ENCODE peak calls at places on chromosomes 1 and 21, in eight cellular contexts. One of them, this sample, is unnamed.

GRCh38 chr1:53511933-53512806 is 53.0 kb downstream of the DMRTB1 start:
- DNase-seq in PC-3: peak
- DNase-seq in GM23338: no peak
- DNase-seq in astrocyte: peak
- DNase-seq in endothelial cell of umbilical vein: no peak
- DNase-seq in K562: no peak
- DNase-seq in DND-41: no peak
- DNase-seq in PC-9: no peak
- DNase-seq in this sample: no peak

GRCh38 chr1:234478481-234479309 is at the start of gene TARBP1:
- DNase-seq in astrocyte: peak
- DNase-seq in endothelial cell of umbilical vein: peak
- DNase-seq in PC-9: peak
- DNase-seq in DND-41: peak
- DNase-seq in PC-3: peak
- DNase-seq in K562: peak
- DNase-seq in GM23338: peak
- DNase-seq in this sample: peak

GRCh38 chr1:233473549-233474204 is 140.2 kb upstream of the KCNK1 start:
- DNase-seq in PC-3: no peak
- DNase-seq in endothelial cell of umbilical vein: no peak
- DNase-seq in GM23338: no peak
- DNase-seq in K562: no peak
- DNase-seq in DND-41: no peak
- DNase-seq in PC-9: no peak
- DNase-seq in astrocyte: no peak
- DNase-seq in this sample: peak

GRCh38 chr21:38258803-38259485 is 2.2 kb downstream of the KCNJ15 start:
- DNase-seq in GM23338: no peak
- DNase-seq in astrocyte: peak
- DNase-seq in PC-3: peak
- DNase-seq in K562: no peak
- DNase-seq in PC-9: no peak
- DNase-seq in endothelial cell of umbilical vein: no peak
- DNase-seq in DND-41: no peak
- DNase-seq in this sample: peak

GRCh38 chr1:226066415-226067077 is 4.0 kb downstream of the H3-3A start:
- DNase-seq in K562: no peak
- DNase-seq in GM23338: no peak
- DNase-seq in astrocyte: peak
- DNase-seq in PC-9: no peak
- DNase-seq in PC-3: no peak
- DNase-seq in DND-41: no peak
- DNase-seq in endothelial cell of umbilical vein: no peak
- DNase-seq in this sample: no peak

GRCh38 chr1:93845554-93846150 is 33.4 kb downstream of the DNTTIP2 start:
- DNase-seq in DND-41: peak
- DNase-seq in PC-3: peak
- DNase-seq in endothelial cell of umbilical vein: peak
- DNase-seq in PC-9: peak
- DNase-seq in K562: no peak
- DNase-seq in GM23338: peak
- DNase-seq in astrocyte: peak
- DNase-seq in this sample: peak

GRCh38 chr21:41648591-41649031 is 118.2 kb downstream of the RIPK4 start:
- DNase-seq in DND-41: no peak
- DNase-seq in PC-3: peak
- DNase-seq in K562: no peak
- DNase-seq in GM23338: no peak
- DNase-seq in astrocyte: peak
- DNase-seq in endothelial cell of umbilical vein: no peak
- DNase-seq in PC-9: no peak
- DNase-seq in this sample: no peak

GRCh38 chr1:99438656-99439055 is 174.4 kb downstream of the PLPPR4 start:
- DNase-seq in PC-3: peak
- DNase-seq in K562: no peak
- DNase-seq in GM23338: no peak
- DNase-seq in astrocyte: no peak
- DNase-seq in DND-41: no peak
- DNase-seq in PC-9: no peak
- DNase-seq in endothelial cell of umbilical vein: no peak
- DNase-seq in this sample: no peak

GRCh38 chr1:221987860-221988520 is 246.1 kb upstream of the DUSP10 start:
- DNase-seq in PC-3: peak
- DNase-seq in GM23338: no peak
- DNase-seq in endothelial cell of umbilical vein: no peak
- DNase-seq in astrocyte: peak
- DNase-seq in DND-41: no peak
- DNase-seq in K562: peak
- DNase-seq in PC-9: peak
- DNase-seq in this sample: no peak

GRCh38 chr1:182671779-182672486 is 12.5 kb downstream of the RGS8 start:
- DNase-seq in endothelial cell of umbilical vein: no peak
- DNase-seq in DND-41: no peak
- DNase-seq in PC-3: no peak
- DNase-seq in K562: no peak
- DNase-seq in astrocyte: no peak
- DNase-seq in GM23338: no peak
- DNase-seq in PC-9: no peak
- DNase-seq in this sample: no peak

GRCh38 chr1:21873761-21874160 is 61.7 kb downstream of the LDLRAD2 start:
- DNase-seq in PC-9: no peak
- DNase-seq in PC-3: no peak
- DNase-seq in K562: no peak
- DNase-seq in DND-41: no peak
- DNase-seq in endothelial cell of umbilical vein: no peak
- DNase-seq in GM23338: no peak
- DNase-seq in astrocyte: no peak
- DNase-seq in this sample: no peak

GRCh38 chr1:22208973-22209378 is 66.1 kb upstream of the WNT4 start:
- DNase-seq in PC-9: no peak
- DNase-seq in astrocyte: no peak
- DNase-seq in K562: no peak
- DNase-seq in GM23338: no peak
- DNase-seq in PC-3: no peak
- DNase-seq in endothelial cell of umbilical vein: no peak
- DNase-seq in DND-41: no peak
- DNase-seq in this sample: no peak

GRCh38 chr1:183528577-183528976 is 56.3 kb downstream of the SMG7 start:
- DNase-seq in astrocyte: no peak
- DNase-seq in DND-41: no peak
- DNase-seq in PC-9: no peak
- DNase-seq in endothelial cell of umbilical vein: no peak
- DNase-seq in GM23338: no peak
- DNase-seq in PC-3: peak
- DNase-seq in K562: no peak
- DNase-seq in this sample: no peak

GRCh38 chr1:236913371-236914037 is 90.7 kb downstream of the MT1HL1 start:
- DNase-seq in GM23338: no peak
- DNase-seq in K562: peak
- DNase-seq in PC-9: no peak
- DNase-seq in astrocyte: peak
- DNase-seq in endothelial cell of umbilical vein: no peak
- DNase-seq in DND-41: no peak
- DNase-seq in PC-3: peak
- DNase-seq in this sample: no peak

GRCh38 chr21:17438642-17439041 is 74.2 kb upstream of the CXADR start:
- DNase-seq in PC-9: no peak
- DNase-seq in GM23338: peak
- DNase-seq in astrocyte: no peak
- DNase-seq in K562: no peak
- DNase-seq in endothelial cell of umbilical vein: no peak
- DNase-seq in DND-41: no peak
- DNase-seq in PC-3: no peak
- DNase-seq in this sample: no peak

GRCh38 chr21:43012596-43012995 is 38.2 kb downstream of the PKNOX1 start:
- DNase-seq in K562: no peak
- DNase-seq in astrocyte: no peak
- DNase-seq in GM23338: no peak
- DNase-seq in DND-41: no peak
- DNase-seq in endothelial cell of umbilical vein: no peak
- DNase-seq in PC-9: peak
- DNase-seq in PC-3: peak
- DNase-seq in this sample: no peak

GRCh38 chr21:39439232-39439631 is 6.3 kb downstream of the LCA5L start:
- DNase-seq in GM23338: no peak
- DNase-seq in PC-9: no peak
- DNase-seq in K562: no peak
- DNase-seq in astrocyte: no peak
- DNase-seq in endothelial cell of umbilical vein: no peak
- DNase-seq in DND-41: no peak
- DNase-seq in PC-3: no peak
- DNase-seq in this sample: no peak

GRCh38 chr1:2345297-2346075 is 45.9 kb downstream of the MORN1 start:
- DNase-seq in PC-3: no peak
- DNase-seq in GM23338: no peak
- DNase-seq in PC-9: no peak
- DNase-seq in K562: peak
- DNase-seq in endothelial cell of umbilical vein: no peak
- DNase-seq in DND-41: no peak
- DNase-seq in astrocyte: no peak
- DNase-seq in this sample: no peak

GRCh38 chr1:182616130-182617074 is 12.2 kb upstream of the RGS16 start:
- DNase-seq in DND-41: peak
- DNase-seq in GM23338: peak
- DNase-seq in K562: no peak
- DNase-seq in PC-3: no peak
- DNase-seq in PC-9: no peak
- DNase-seq in endothelial cell of umbilical vein: peak
- DNase-seq in astrocyte: peak
- DNase-seq in this sample: peak

GRCh38 chr1:116900471-116901365 is 9.0 kb upstream of the PTGFRN start:
- DNase-seq in PC-9: no peak
- DNase-seq in astrocyte: no peak
- DNase-seq in PC-3: peak
- DNase-seq in GM23338: no peak
- DNase-seq in K562: no peak
- DNase-seq in DND-41: no peak
- DNase-seq in endothelial cell of umbilical vein: no peak
- DNase-seq in this sample: no peak

GRCh38 chr1:33331444-33332356 is 10.8 kb upstream of the A3GALT2 start:
- DNase-seq in PC-3: no peak
- DNase-seq in K562: no peak
- DNase-seq in PC-9: no peak
- DNase-seq in DND-41: no peak
- DNase-seq in astrocyte: no peak
- DNase-seq in GM23338: no peak
- DNase-seq in endothelial cell of umbilical vein: no peak
- DNase-seq in this sample: no peak

GRCh38 chr1:1001057-1001630 is 1.2 kb upstream of the HES4 start:
- DNase-seq in DND-41: no peak
- DNase-seq in endothelial cell of umbilical vein: no peak
- DNase-seq in PC-3: no peak
- DNase-seq in GM23338: peak
- DNase-seq in PC-9: no peak
- DNase-seq in astrocyte: no peak
- DNase-seq in K562: peak
- DNase-seq in this sample: peak

GRCh38 chr1:31482478-31483011 is 69.5 kb downstream of the SERINC2 start:
- DNase-seq in PC-3: no peak
- DNase-seq in endothelial cell of umbilical vein: no peak
- DNase-seq in GM23338: no peak
- DNase-seq in astrocyte: no peak
- DNase-seq in K562: no peak
- DNase-seq in DND-41: no peak
- DNase-seq in PC-9: no peak
- DNase-seq in this sample: no peak

GRCh38 chr1:9910080-9910424 is at the start of gene CTNNBIP1:
- DNase-seq in PC-9: no peak
- DNase-seq in DND-41: no peak
- DNase-seq in PC-3: no peak
- DNase-seq in astrocyte: no peak
- DNase-seq in endothelial cell of umbilical vein: no peak
- DNase-seq in K562: no peak
- DNase-seq in GM23338: no peak
- DNase-seq in this sample: no peak

GRCh38 chr1:63038586-63038985 is 254.7 kb downstream of the ATG4C start:
- DNase-seq in PC-3: no peak
- DNase-seq in endothelial cell of umbilical vein: no peak
- DNase-seq in GM23338: no peak
- DNase-seq in PC-9: no peak
- DNase-seq in astrocyte: no peak
- DNase-seq in DND-41: no peak
- DNase-seq in K562: no peak
- DNase-seq in this sample: no peak

GRCh38 chr1:63032171-63032570 is 248.2 kb downstream of the ATG4C start:
- DNase-seq in PC-3: no peak
- DNase-seq in PC-9: no peak
- DNase-seq in DND-41: no peak
- DNase-seq in K562: no peak
- DNase-seq in endothelial cell of umbilical vein: no peak
- DNase-seq in astrocyte: no peak
- DNase-seq in GM23338: no peak
- DNase-seq in this sample: no peak

GRCh38 chr1:63034256-63034655 is 250.3 kb downstream of the ATG4C start:
- DNase-seq in GM23338: no peak
- DNase-seq in astrocyte: no peak
- DNase-seq in PC-3: no peak
- DNase-seq in endothelial cell of umbilical vein: no peak
- DNase-seq in DND-41: no peak
- DNase-seq in K562: no peak
- DNase-seq in PC-9: no peak
- DNase-seq in this sample: no peak

GRCh38 chr1:63033211-63033610 is 249.3 kb downstream of the ATG4C start:
- DNase-seq in GM23338: peak
- DNase-seq in endothelial cell of umbilical vein: no peak
- DNase-seq in astrocyte: no peak
- DNase-seq in PC-3: no peak
- DNase-seq in DND-41: no peak
- DNase-seq in K562: no peak
- DNase-seq in PC-9: no peak
- DNase-seq in this sample: no peak
- TF ChIP-seq CTCF in GM23338: no peak
- TF ChIP-seq CTCF in endothelial cell of umbilical vein: no peak
- TF ChIP-seq CTCF in astrocyte: no peak
- TF ChIP-seq CTCF in PC-3: no peak
- TF ChIP-seq CTCF in DND-41: no peak
- TF ChIP-seq CTCF in K562: no peak
- TF ChIP-seq CTCF in PC-9: no peak
- TF ChIP-seq CTCF in this sample: no peak

GRCh38 chr1:11781298-11781697 is 19.3 kb downstream of the C1orf167 start:
- DNase-seq in PC-3: no peak
- DNase-seq in astrocyte: no peak
- DNase-seq in PC-9: no peak
- DNase-seq in K562: no peak
- DNase-seq in DND-41: no peak
- DNase-seq in GM23338: no peak
- DNase-seq in endothelial cell of umbilical vein: no peak
- DNase-seq in this sample: no peak
- TF ChIP-seq EZH2 in PC-3: no peak
- TF ChIP-seq EZH2 in astrocyte: no peak
- TF ChIP-seq EZH2 in PC-9: no peak
- TF ChIP-seq EZH2 in K562: no peak
- TF ChIP-seq EZH2 in DND-41: no peak
- TF ChIP-seq EZH2 in GM23338: no peak
- TF ChIP-seq EZH2 in endothelial cell of umbilical vein: no peak
- TF ChIP-seq EZH2 in this sample: no peak

GRCh38 chr1:246689409-246689997 is 34.7 kb upstream of the SCCPDH start:
- DNase-seq in GM23338: peak
- DNase-seq in endothelial cell of umbilical vein: peak
- DNase-seq in K562: peak
- DNase-seq in PC-3: peak
- DNase-seq in DND-41: peak
- DNase-seq in astrocyte: peak
- DNase-seq in PC-9: peak
- DNase-seq in this sample: peak
- H3K4me3 ChIP-seq in GM23338: peak
- H3K4me3 ChIP-seq in endothelial cell of umbilical vein: no peak
- H3K4me3 ChIP-seq in K562: no peak
- H3K4me3 ChIP-seq in PC-3: peak
- H3K4me3 ChIP-seq in DND-41: no peak
- H3K4me3 ChIP-seq in astrocyte: peak
- H3K4me3 ChIP-seq in PC-9: peak
- H3K4me3 ChIP-seq in this sample: no peak

GRCh38 chr1:150366416-150367296 is 2.7 kb downstream of the RPRD2 start:
- DNase-seq in PC-3: peak
- DNase-seq in DND-41: no peak
- DNase-seq in astrocyte: peak
- DNase-seq in PC-9: no peak
- DNase-seq in K562: no peak
- DNase-seq in GM23338: peak
- DNase-seq in endothelial cell of umbilical vein: peak
- DNase-seq in this sample: no peak
- TF ChIP-seq CTCF in PC-3: no peak
- TF ChIP-seq CTCF in DND-41: no peak
- TF ChIP-seq CTCF in astrocyte: no peak
- TF ChIP-seq CTCF in PC-9: no peak
- TF ChIP-seq CTCF in K562: no peak
- TF ChIP-seq CTCF in GM23338: no peak
- TF ChIP-seq CTCF in endothelial cell of umbilical vein: no peak
- TF ChIP-seq CTCF in this sample: no peak